ENCODE peak calls at places on chromosomes 11 and 22, in seven cellular contexts. A, B, S, I, M, G and N are unnamed samples.

GRCh38 chr22:25696763-25697710 is 45.0 kb upstream of the MYO18B start:
- DNase-seq in A (no peak), B (peak), S (no peak), I (peak), M (no peak), G (no peak), N (no peak)

GRCh38 chr11:10351768-10352641 is 47.1 kb downstream of the ADM start:
- DNase-seq in A (no peak), B (peak), S (peak), I (peak), M (peak), G (peak), N (no peak)

GRCh38 chr11:112806876-112807275 is 154.3 kb upstream of the NCAM1 start:
- DNase-seq in A (no peak), B (no peak), S (no peak), I (no peak), M (no peak), G (no peak), N (no peak)

GRCh38 chr22:50535113-50535512 is 5.3 kb upstream of the TYMP start:
- DNase-seq in A (no peak), B (no peak), S (no peak), I (no peak), M (no peak), G (no peak), N (no peak)

GRCh38 chr11:7279676-7280075 is 28.0 kb downstream of the SYT9 start:
- DNase-seq in A (no peak), B (no peak), S (no peak), I (no peak), M (no peak), G (no peak), N (no peak)

GRCh38 chr22:41565403-41566054 is 4.7 kb downstream of the CSDC2 start:
- DNase-seq in A (no peak), B (no peak), S (peak), I (peak), M (peak), G (no peak), N (peak)

GRCh38 chr22:39184586-39185577 is 32.4 kb upstream of the CBX7 start:
- DNase-seq in A (no peak), B (no peak), S (peak), I (peak), M (no peak), G (no peak), N (no peak)

GRCh38 chr11:44624761-44625221 is 59.3 kb downstream of the CD82 start:
- DNase-seq in A (no peak), B (no peak), S (no peak), I (no peak), M (no peak), G (no peak), N (no peak)

GRCh38 chr22:22848364-22848866 is 39.2 kb upstream of the IGLL5 start:
- DNase-seq in A (peak), B (peak), S (peak), I (peak), M (peak), G (peak), N (peak)

DNA sequence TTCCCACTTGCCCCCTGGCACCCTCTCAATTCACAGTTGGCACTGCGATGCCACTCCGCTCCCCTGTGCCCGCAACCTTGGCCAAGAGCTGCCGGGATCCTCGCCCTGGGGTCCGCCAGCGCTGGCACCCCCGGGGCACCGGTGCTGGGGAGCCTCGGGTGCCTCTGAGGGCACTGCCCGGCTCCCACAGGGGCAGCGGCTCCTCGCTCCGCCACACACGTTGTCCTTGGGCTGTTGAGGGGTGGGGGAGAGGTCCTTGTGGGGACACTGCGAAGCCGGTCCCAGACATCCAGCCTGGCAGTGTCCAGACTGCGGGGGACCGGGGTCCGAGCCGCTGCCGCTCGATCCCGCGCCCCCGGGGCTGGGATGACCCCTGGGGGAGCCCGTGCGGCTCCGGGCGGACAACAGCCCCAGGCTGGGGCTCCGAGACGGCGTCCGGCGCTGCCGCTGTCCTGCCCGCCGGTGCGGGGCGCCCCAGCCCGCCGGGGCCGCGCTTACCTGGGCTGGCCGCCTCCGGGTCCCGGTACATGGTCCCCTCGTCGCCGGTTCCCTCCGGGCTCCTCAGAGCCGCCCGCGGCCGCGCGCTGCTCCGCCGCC is 486 bp downstream of the SYT7 start:
- DNase-seq in A (no peak), B (no peak), S (peak), I (no peak), M (peak), G (peak), N (no peak)
- H2AFZ ChIP-seq in A (no peak), B (no peak), S (peak), I (no peak), M (no peak), G (no peak), N (no peak)

DNA sequence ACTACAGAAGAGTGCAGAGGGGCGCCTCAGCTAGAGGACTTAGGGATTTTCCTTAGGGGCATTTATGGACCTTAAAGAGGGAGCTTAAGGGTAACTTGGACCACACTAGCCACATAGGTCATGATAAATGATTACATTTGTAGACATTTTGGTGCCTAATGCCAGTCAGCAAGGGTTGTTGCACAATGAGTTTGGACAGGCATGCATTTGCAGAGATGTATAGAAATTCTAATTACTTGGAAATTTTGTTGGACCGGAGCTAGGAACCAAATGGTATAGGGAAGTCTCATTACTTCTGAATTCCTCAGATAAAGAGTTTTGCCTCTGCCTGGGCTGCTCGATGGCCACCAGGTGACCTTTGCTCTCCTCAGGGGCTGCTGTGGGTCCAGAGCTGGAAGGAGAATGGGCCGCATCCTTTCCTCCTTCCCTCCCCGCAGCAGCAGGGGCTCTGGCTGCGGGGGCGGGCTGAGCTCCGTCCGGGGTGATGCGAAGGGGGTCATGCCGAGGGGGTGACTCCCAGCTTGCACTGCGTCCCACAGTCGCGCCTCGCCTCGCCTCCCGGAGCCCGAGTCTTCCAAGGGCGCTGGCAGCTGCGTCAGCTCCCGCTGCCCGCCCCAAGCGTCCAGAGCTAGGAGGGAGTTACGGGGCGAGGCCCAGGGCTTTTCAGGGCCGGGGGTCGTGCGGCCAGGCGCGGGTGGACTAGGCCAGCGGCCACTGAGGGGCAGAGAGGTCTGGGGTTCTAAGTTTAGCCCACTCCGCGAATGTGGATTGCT is 20.2 kb upstream of the MALAT1 start:
- DNase-seq in A (no peak), B (no peak), S (peak), I (peak), M (no peak), G (peak), N (no peak)
- H2AFZ ChIP-seq in A (no peak), B (no peak), S (no peak), I (no peak), M (no peak), G (no peak), N (no peak)

DNA sequence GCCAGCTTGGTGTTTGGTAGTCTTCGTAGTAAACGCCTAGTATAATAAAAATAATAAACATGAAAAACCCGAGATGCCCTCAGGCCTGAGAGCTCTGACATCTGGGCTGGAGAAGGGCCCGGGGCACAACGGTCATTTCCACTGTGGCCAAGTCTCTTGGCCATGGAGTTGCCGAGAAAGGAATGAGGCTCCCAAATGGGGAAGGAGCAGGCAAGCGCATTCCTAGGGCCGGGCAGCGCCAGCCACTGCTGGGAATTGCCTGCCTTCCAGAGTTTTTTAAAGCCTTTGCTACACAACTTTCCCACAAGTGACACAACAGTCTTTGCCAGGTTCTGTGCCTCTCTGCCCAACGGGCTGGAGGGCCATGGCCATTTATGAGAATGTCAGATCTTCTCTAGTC is 103.4 kb downstream of the NAV2 start:
- DNase-seq in A (no peak), B (no peak), S (no peak), I (peak), M (no peak), G (no peak), N (no peak)
- H2AFZ ChIP-seq in A (no peak), B (no peak), S (no peak), I (no peak), M (no peak), G (no peak), N (no peak)

GRCh38 chr11:13277719-13278619 is at the start of gene BMAL1:
- DNase-seq in A (no peak), B (peak), S (peak), I (peak), M (peak), G (peak), N (no peak)
- H2AFZ ChIP-seq in A (peak), B (peak), S (peak), I (peak), M (peak), G (peak), N (peak)

GRCh38 chr11:2121227-2122130 is 17.7 kb downstream of the IGF2 start:
- DNase-seq in A (no peak), B (peak), S (no peak), I (peak), M (no peak), G (no peak), N (no peak)

GRCh38 chr11:2120359-2121100 is 18.7 kb downstream of the IGF2 start:
- DNase-seq in A (no peak), B (peak), S (no peak), I (peak), M (no peak), G (no peak), N (no peak)

GRCh38 chr11:2123628-2123960 is 15.6 kb downstream of the IGF2 start:
- DNase-seq in A (no peak), B (no peak), S (no peak), I (peak), M (no peak), G (no peak), N (no peak)

GRCh38 chr11:2122907-2123627 is 16.1 kb downstream of the IGF2 start:
- DNase-seq in A (no peak), B (no peak), S (no peak), I (peak), M (no peak), G (no peak), N (no peak)

DNA sequence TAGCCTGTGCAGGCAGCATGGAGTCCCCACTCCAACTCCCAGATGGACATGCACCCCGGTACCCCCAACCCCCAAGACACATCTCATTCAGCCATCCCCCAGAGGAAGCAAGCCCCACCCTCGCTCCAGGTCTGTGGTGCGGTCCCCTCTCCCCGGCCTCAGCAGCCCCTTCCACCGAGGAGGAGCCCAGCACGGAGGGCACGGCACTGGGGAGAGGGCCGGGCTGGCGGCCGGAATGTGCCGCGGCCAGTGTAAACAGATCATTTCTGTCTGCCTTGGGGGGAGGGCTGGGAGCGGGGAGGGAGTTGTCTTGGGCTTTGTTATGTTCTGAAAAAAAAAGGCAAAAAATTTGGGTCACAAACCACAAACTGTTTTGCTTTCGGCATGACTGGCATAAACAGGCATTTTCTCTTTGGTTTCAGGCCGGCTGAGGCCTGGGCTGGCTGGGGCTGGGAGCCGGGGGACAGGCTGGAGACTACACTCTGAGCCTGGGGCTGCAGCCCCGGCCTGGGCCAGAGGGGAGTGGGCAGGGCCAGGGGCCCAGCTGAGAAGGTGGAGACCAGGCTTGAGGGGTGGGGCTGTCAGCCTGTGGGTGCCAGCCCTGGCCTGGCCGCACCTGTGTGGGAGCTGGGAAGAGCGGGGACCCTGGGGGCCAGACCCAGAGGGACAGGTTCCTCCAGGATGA is 16.8 kb downstream of the IGF2 start:
- DNase-seq in A (no peak), B (peak), S (no peak), I (peak), M (peak), G (no peak), N (no peak)
- H2AFZ ChIP-seq in A (no peak), B (no peak), S (no peak), I (peak), M (no peak), G (no peak), N (no peak)